ENCODE peak calls at places on chromosomes 4 and X, in five cellular contexts. M, V, Y, B and Z are unnamed samples.

GRCh38 chr4:59553063-59553738 is 1646.9 kb upstream of the ADGRL3 start:
- DNase-seq in M (no peak), V (peak), Y (peak), B (no peak), Z (no peak)

GRCh38 chr4:185671041-185671440 is 135.7 kb upstream of the PDLIM3 start:
- DNase-seq in M (no peak), V (no peak), Y (no peak), B (no peak), Z (no peak)

GRCh38 chr4:94290245-94290644 is 52.4 kb downstream of the HPGDS start:
- DNase-seq in M (no peak), V (no peak), Y (no peak), B (no peak), Z (no peak)

GRCh38 chr4:128986019-128986418 is 107.3 kb downstream of the SCLT1 start:
- DNase-seq in M (no peak), V (no peak), Y (no peak), B (no peak), Z (no peak)

GRCh38 chr4:22478426-22478825 is 37.4 kb downstream of the ADGRA3 start:
- DNase-seq in M (no peak), V (no peak), Y (no peak), B (no peak), Z (no peak)

GRCh38 chr4:47538516-47538915 is 53.4 kb downstream of the ATP10D start:
- DNase-seq in M (no peak), V (no peak), Y (no peak), B (no peak), Z (no peak)

GRCh38 chr4:4856071-4857000 is 3.1 kb upstream of the MSX1 start:
- DNase-seq in M (no peak), V (peak), Y (no peak), B (no peak), Z (no peak)

GRCh38 chr4:173386751-173387150 is 12.2 kb downstream of the SCRG1 start:
- DNase-seq in M (no peak), V (no peak), Y (no peak), B (no peak), Z (no peak)

GRCh38 chr4:85402371-85402770 is 72.6 kb upstream of the ARHGAP24 start:
- DNase-seq in M (no peak), V (no peak), Y (peak), B (no peak), Z (no peak)

GRCh38 chr4:89308161-89308500 is 531 bp upstream of the GPRIN3 start:
- DNase-seq in M (no peak), V (no peak), Y (no peak), B (no peak), Z (no peak)

GRCh38 chr4:7761720-7762119 is 177.9 kb downstream of the AFAP1 start:
- DNase-seq in M (peak), V (peak), Y (no peak), B (peak), Z (no peak)

GRCh38 chrX:73963682-73964081 is 340.3 kb upstream of the ZCCHC13 start:
- DNase-seq in M (no peak), V (no peak), Y (no peak), B (no peak), Z (no peak)

GRCh38 chr4:150336676-150337412 is 245.1 kb upstream of the MAB21L2 start:
- DNase-seq in M (no peak), V (no peak), Y (no peak), B (no peak), Z (no peak)

GRCh38 chrX:49310371-49310770 is 6.9 kb downstream of the GAGE10 start:
- DNase-seq in M (no peak), V (no peak), Y (no peak), B (no peak), Z (no peak)

GRCh38 chrX:42519666-42520231 is 258.2 kb downstream of the PPP1R2C start:
- DNase-seq in M (no peak), V (peak), Y (no peak), B (no peak), Z (no peak)

GRCh38 chr4:143586080-143586479 is 72.6 kb downstream of the SMARCA5 start:
- DNase-seq in M (no peak), V (no peak), Y (peak), B (no peak), Z (no peak)

GRCh38 chr4:188110036-188110435 is 633 bp upstream of the TRIML2 start:
- DNase-seq in M (no peak), V (no peak), Y (no peak), B (no peak), Z (no peak)

GRCh38 chrX:17563515-17563914 is 173.8 kb upstream of the SCML1 start:
- DNase-seq in M (no peak), V (no peak), Y (peak), B (no peak), Z (no peak)

GRCh38 chr4:145772347-145772746 is 92.4 kb downstream of the C4orf51 start:
- DNase-seq in M (no peak), V (no peak), Y (no peak), B (no peak), Z (no peak)

GRCh38 chrX:103733017-103733416 is 22.3 kb downstream of the TMEM31 start:
- DNase-seq in M (no peak), V (no peak), Y (peak), B (no peak), Z (no peak)

GRCh38 chr4:113773014-113773413 is 11.5 kb upstream of the CAMK2D start:
- DNase-seq in M (peak), V (no peak), Y (no peak), B (no peak), Z (no peak)

GRCh38 chrX:96889726-96890125 is 6.0 kb downstream of the RPA4 start:
- DNase-seq in M (no peak), V (no peak), Y (no peak), B (no peak), Z (no peak)

GRCh38 chrX:15911729-15912550 is 57.3 kb upstream of the AP1S2 start:
- DNase-seq in M (no peak), V (no peak), Y (no peak), B (no peak), Z (peak)

GRCh38 chrX:154436597-154437397 is at the start of gene GDI1:
- DNase-seq in M (no peak), V (peak), Y (peak), B (peak), Z (no peak)

GRCh38 chr4:77072195-77072753 is 3.5 kb downstream of the CCNI start:
- DNase-seq in M (no peak), V (peak), Y (no peak), B (no peak), Z (no peak)

GRCh38 chr4:153757407-153757806 is 2.4 kb downstream of the RNF175 start:
- DNase-seq in M (no peak), V (no peak), Y (no peak), B (no peak), Z (no peak)

GRCh38 chr4:130249002-130249401 is 1153.0 kb downstream of the C4orf33 start:
- DNase-seq in M (no peak), V (no peak), Y (no peak), B (no peak), Z (no peak)

GRCh38 chrX:11461181-11462001 is 168.2 kb downstream of the AMELX start:
- DNase-seq in M (no peak), V (no peak), Y (peak), B (no peak), Z (no peak)